ENCODE peak calls at places on chromosomes 6 and 20, in nine cellular contexts. L is stimulated activated CD4-positive, alpha-beta T cell treated with anti-CD3 and anti-CD28 coated beads, Interleukin-4, amount 100 ng/mL, for 48 hours; S is NB4; Q is HuH-7.5; M is sciatic nerve; U is HAP-1; E is globus pallidus; J is HEK293T; A is skeletal muscle cell. N is an unnamed sample.

GRCh38 chr6:107716688-107717089 is 107.4 kb downstream of the SCML4 start:
- DNase-seq in L (peak), S (peak), Q (no peak), M (no peak), U (peak), E (no peak), J (peak), A (no peak), N (no peak)

GRCh38 chr20:58723628-58723984 is 31.0 kb downstream of the NPEPL1 start:
- DNase-seq in L (no peak), S (peak), Q (no peak), M (peak), U (no peak), E (no peak), J (peak), A (no peak), N (no peak)

GRCh38 chr20:37873909-37874308 is 29.0 kb upstream of the VSTM2L start:
- DNase-seq in L (no peak), S (no peak), Q (no peak), M (no peak), U (no peak), E (peak), J (no peak), A (no peak), N (no peak)

GRCh38 chr20:64090165-64090564 is 6.0 kb upstream of the LKAAEAR1 start:
- DNase-seq in L (no peak), S (no peak), Q (no peak), M (no peak), U (peak), E (no peak), J (peak), A (no peak), N (no peak)

GRCh38 chr20:49595811-49596545 is 28.0 kb upstream of the PTGIS start:
- DNase-seq in L (peak), S (peak), Q (no peak), M (no peak), U (no peak), E (no peak), J (no peak), A (no peak), N (no peak)

GRCh38 chr6:5266423-5266822 is 5.1 kb downstream of the FARS2 start:
- DNase-seq in L (no peak), S (no peak), Q (no peak), M (no peak), U (no peak), E (no peak), J (no peak), A (no peak), N (no peak)

GRCh38 chr6:168408504-168409136 is 32.4 kb upstream of the SMOC2 start:
- DNase-seq in L (no peak), S (no peak), Q (no peak), M (no peak), U (no peak), E (no peak), J (no peak), A (no peak), N (no peak)

GRCh38 chr6:137492771-137493217 is 1.4 kb downstream of the OLIG3 start:
- DNase-seq in L (no peak), S (no peak), Q (no peak), M (no peak), U (no peak), E (no peak), J (no peak), A (no peak), N (no peak)

GRCh38 chr20:3189561-3190131 is 14.8 kb downstream of the DDRGK1 start:
- DNase-seq in L (no peak), S (no peak), Q (no peak), M (no peak), U (no peak), E (no peak), J (no peak), A (no peak), N (no peak)

GRCh38 chr6:150256618-150257272 is 112.1 kb upstream of the IYD start:
- DNase-seq in L (no peak), S (peak), Q (no peak), M (no peak), U (no peak), E (no peak), J (no peak), A (peak), N (no peak)

GRCh38 chr6:13508711-13509705 is 21.6 kb upstream of the GFOD1 start:
- DNase-seq in L (no peak), S (no peak), Q (no peak), M (no peak), U (no peak), E (no peak), J (no peak), A (peak), N (no peak)

GRCh38 chr20:31617432-31618104 is 12.5 kb downstream of the ID1 start:
- DNase-seq in L (no peak), S (peak), Q (no peak), M (no peak), U (no peak), E (no peak), J (no peak), A (no peak), N (no peak)